ENCODE peak calls at places on chromosomes 2 and 18, in six cellular contexts. One of them, this sample, is unnamed.

GRCh38 chr18:50453014-50453680 is 78.3 kb downstream of the SKA1 start:
- DNase-seq in NCI-H1105: no peak
- DNase-seq in DMS79 treated with DMSO at 0.1 percent for 48 hours: peak
- DNase-seq in endothelial cell of umbilical vein: no peak
- DNase-seq in activated T-cell treated with anti-CD3 and anti-CD28 coated beads, Interleukin-2, amount 50 U/mL, for 24 hours: no peak
- DNase-seq in occipital lobe: no peak
- DNase-seq in this sample: no peak

GRCh38 chr2:3639015-3639630 is 18.9 kb upstream of the ALLC start:
- DNase-seq in NCI-H1105: no peak
- DNase-seq in DMS79 treated with DMSO at 0.1 percent for 48 hours: no peak
- DNase-seq in endothelial cell of umbilical vein: no peak
- DNase-seq in activated T-cell treated with anti-CD3 and anti-CD28 coated beads, Interleukin-2, amount 50 U/mL, for 24 hours: no peak
- DNase-seq in occipital lobe: no peak
- DNase-seq in this sample: no peak

GRCh38 chr2:189425676-189426075 is 15.6 kb upstream of the WDR75 start:
- DNase-seq in NCI-H1105: no peak
- DNase-seq in DMS79 treated with DMSO at 0.1 percent for 48 hours: no peak
- DNase-seq in endothelial cell of umbilical vein: peak
- DNase-seq in activated T-cell treated with anti-CD3 and anti-CD28 coated beads, Interleukin-2, amount 50 U/mL, for 24 hours: no peak
- DNase-seq in occipital lobe: no peak
- DNase-seq in this sample: no peak

GRCh38 chr18:59459352-59460059 is 100.4 kb upstream of the LMAN1 start:
- DNase-seq in NCI-H1105: peak
- DNase-seq in DMS79 treated with DMSO at 0.1 percent for 48 hours: peak
- DNase-seq in endothelial cell of umbilical vein: peak
- DNase-seq in activated T-cell treated with anti-CD3 and anti-CD28 coated beads, Interleukin-2, amount 50 U/mL, for 24 hours: no peak
- DNase-seq in occipital lobe: no peak
- DNase-seq in this sample: peak

GRCh38 chr2:36594849-36595248 is 3.1 kb downstream of the FEZ2 start:
- DNase-seq in NCI-H1105: no peak
- DNase-seq in DMS79 treated with DMSO at 0.1 percent for 48 hours: no peak
- DNase-seq in endothelial cell of umbilical vein: no peak
- DNase-seq in activated T-cell treated with anti-CD3 and anti-CD28 coated beads, Interleukin-2, amount 50 U/mL, for 24 hours: no peak
- DNase-seq in occipital lobe: no peak
- DNase-seq in this sample: no peak

GRCh38 chr2:129518937-129519336 is 460.5 kb upstream of the RAB6C start:
- DNase-seq in NCI-H1105: no peak
- DNase-seq in DMS79 treated with DMSO at 0.1 percent for 48 hours: no peak
- DNase-seq in endothelial cell of umbilical vein: no peak
- DNase-seq in activated T-cell treated with anti-CD3 and anti-CD28 coated beads, Interleukin-2, amount 50 U/mL, for 24 hours: no peak
- DNase-seq in occipital lobe: no peak
- DNase-seq in this sample: no peak

GRCh38 chr2:219206442-219207253 is at the start of gene ZFAND2B:
- DNase-seq in NCI-H1105: peak
- DNase-seq in DMS79 treated with DMSO at 0.1 percent for 48 hours: peak
- DNase-seq in endothelial cell of umbilical vein: peak
- DNase-seq in activated T-cell treated with anti-CD3 and anti-CD28 coated beads, Interleukin-2, amount 50 U/mL, for 24 hours: peak
- DNase-seq in occipital lobe: peak
- DNase-seq in this sample: peak

GRCh38 chr2:235287369-235287722 is 206.5 kb upstream of the AGAP1 start:
- DNase-seq in NCI-H1105: no peak
- DNase-seq in DMS79 treated with DMSO at 0.1 percent for 48 hours: no peak
- DNase-seq in endothelial cell of umbilical vein: no peak
- DNase-seq in activated T-cell treated with anti-CD3 and anti-CD28 coated beads, Interleukin-2, amount 50 U/mL, for 24 hours: no peak
- DNase-seq in occipital lobe: no peak
- DNase-seq in this sample: no peak

GRCh38 chr18:22650247-22650646 is 232.5 kb upstream of the CTAGE1 start:
- DNase-seq in NCI-H1105: no peak
- DNase-seq in DMS79 treated with DMSO at 0.1 percent for 48 hours: no peak
- DNase-seq in endothelial cell of umbilical vein: no peak
- DNase-seq in activated T-cell treated with anti-CD3 and anti-CD28 coated beads, Interleukin-2, amount 50 U/mL, for 24 hours: no peak
- DNase-seq in occipital lobe: no peak
- DNase-seq in this sample: no peak